ENCODE peak calls at places on chromosomes 13 and 19, in five cellular contexts. B is HCEC 1CT; N is left cardiac atrium; G is AG08396; V is stimulated activated CD4-positive, alpha-beta T cell treated with anti-CD3 and anti-CD28 coated beads, Interleukin-2, amount 100 ng/mL, for 24 hours. F is an unnamed sample.

GRCh38 chr13:55244991-55245644 is 1895.6 kb upstream of the PRR20A start:
- DNase-seq in B (no peak), N (no peak), G (no peak), V (no peak), F (no peak)

GRCh38 chr19:6739884-6740588 is 556 bp downstream of the TRIP10 start:
- DNase-seq in B (peak), N (peak), G (no peak), V (peak), F (peak)

GRCh38 chr13:99658266-99658991 is 157.2 kb downstream of the TM9SF2 start:
- DNase-seq in B (peak), N (peak), G (peak), V (peak), F (peak)

GRCh38 chr19:39080431-39080830 is 3.7 kb upstream of the ACP7 start:
- DNase-seq in B (no peak), N (no peak), G (no peak), V (no peak), F (no peak)

GRCh38 chr13:61247149-61247936 is 168.3 kb downstream of the PCDH20 start:
- DNase-seq in B (no peak), N (no peak), G (no peak), V (no peak), F (no peak)

GRCh38 chr13:42378383-42378780 is 106.4 kb downstream of the AKAP11 start:
- DNase-seq in B (no peak), N (no peak), G (no peak), V (no peak), F (no peak)

GRCh38 chr13:51070005-51070649 is 40.9 kb downstream of the C13orf42 start:
- DNase-seq in B (peak), N (peak), G (peak), V (peak), F (peak)

GRCh38 chr19:8577247-8577646 is at the start of gene MYO1F:
- DNase-seq in B (no peak), N (peak), G (no peak), V (no peak), F (no peak)

GRCh38 chr19:38197937-38198704 is 25.9 kb downstream of the DPF1 start:
- DNase-seq in B (no peak), N (no peak), G (no peak), V (no peak), F (no peak)

GRCh38 chr19:41195675-41196497 is 2.9 kb downstream of the CYP2S1 start:
- DNase-seq in B (peak), N (no peak), G (peak), V (no peak), F (peak)

GRCh38 chr19:51407631-51408131 is 9.8 kb downstream of the SIGLEC10 start:
- DNase-seq in B (no peak), N (no peak), G (no peak), V (no peak), F (peak)

GRCh38 chr13:44267966-44268365 is 105.7 kb upstream of the SERP2 start:
- DNase-seq in B (peak), N (no peak), G (peak), V (no peak), F (peak)

GRCh38 chr13:32254416-32254815 is 60.7 kb downstream of the ZAR1L start:
- DNase-seq in B (no peak), N (no peak), G (no peak), V (no peak), F (no peak)

GRCh38 chr13:80454245-80454644 is 113.3 kb upstream of the SPRY2 start:
- DNase-seq in B (peak), N (no peak), G (no peak), V (no peak), F (no peak)

GRCh38 chr13:102757006-102757405 is 16.6 kb downstream of the TEX30 start:
- DNase-seq in B (no peak), N (no peak), G (no peak), V (no peak), F (no peak)

GRCh38 chr19:17076539-17076919 is 952 bp downstream of the MYO9B start:
- DNase-seq in B (no peak), N (no peak), G (no peak), V (peak), F (peak)

GRCh38 chr13:109769921-109770320 is 16.5 kb downstream of the IRS2 start:
- DNase-seq in B (no peak), N (no peak), G (no peak), V (no peak), F (no peak)

F was measured in EL.